ENCODE peak calls at places on chromosomes 11 and 22, in four cellular contexts. P is tibial nerve, M is stomach, I is breast epithelium. X is an unnamed sample. For H3K4me1, the result is how much of the 10 kb centered on the place peaks cover.

GRCh38 chr11:73228268-73229134 is 10.4 kb downstream of the P2RY2 start:
- DNase-seq in P (no peak), M (no peak), I (peak), X (no peak)

GRCh38 chr11:33899383-33900037 is 7.6 kb upstream of the LMO2 start:
- DNase-seq in I (peak), M (peak), P (peak), X (no peak)

GRCh38 chr22:19212302-19212870 is 33.9 kb upstream of the SLC25A1 start:
- DNase-seq in P (no peak), M (no peak), I (no peak), X (no peak)

GRCh38 chr11:78889698-78890097 is 315.0 kb upstream of the NARS2 start:
- DNase-seq in I (no peak), P (no peak), M (no peak), X (no peak)

GRCh38 chr11:78350101-78350645 is 67.4 kb downstream of the GAB2 start:
- DNase-seq in M (no peak), P (no peak), I (no peak), X (no peak)

GRCh38 chr11:3132271-3132781 is 32.8 kb downstream of the OSBPL5 start:
- DNase-seq in M (no peak), I (no peak), P (no peak), X (peak)

GRCh38 chr11:71420455-71421241 is 27.5 kb downstream of the DHCR7 start:
- DNase-seq in M (peak), P (no peak), I (no peak), X (no peak)

GRCh38 chr11:23455291-23455864 is 595.1 kb upstream of the CCDC179 start:
- DNase-seq in M (no peak), I (no peak), P (no peak), X (no peak)

GRCh38 chr22:41482319-41482935 is 13.5 kb downstream of the ACO2 start:
- DNase-seq in M (no peak), I (no peak), P (no peak), X (no peak)

GRCh38 chr11:76623884-76624419 is 46.6 kb downstream of the LRRC32 start:
- DNase-seq in P (no peak), M (no peak), I (no peak), X (no peak)

GRCh38 chr11:66126064-66126463 is 56.0 kb downstream of the PACS1 start:
- DNase-seq in I (no peak), P (no peak), M (no peak), X (no peak)

GRCh38 chr11:44904261-44905080 is 46.2 kb downstream of the TP53I11 start:
- DNase-seq in M (no peak), P (no peak), I (no peak), X (no peak)

GRCh38 chr22:38802671-38803121 is 8.8 kb upstream of the DNAL4 start:
- DNase-seq in I (peak), M (peak), P (peak), X (no peak)

GRCh38 chr11:63996512-63996911 is 10.3 kb downstream of the OTUB1 start:
- DNase-seq in I (no peak), P (no peak), M (no peak), X (no peak)

GRCh38 chr11:8832571-8833260 is 78.3 kb upstream of the AKIP1 start:
- DNase-seq in P (no peak), I (no peak), M (peak), X (no peak)

GRCh38 chr22:23294221-23294620 is 113.9 kb downstream of the BCR start:
- DNase-seq in M (no peak), I (no peak), P (no peak), X (no peak)

GRCh38 chr22:21025266-21025665 is 7.1 kb downstream of the SLC7A4 start:
- DNase-seq in I (no peak), M (no peak), P (no peak), X (no peak)

GRCh38 chr11:10856689-10857603 is 907 bp downstream of the ZBED5 start:
- DNase-seq in M (peak), P (peak), I (no peak), X (no peak)

GRCh38 chr11:108635106-108635505 is 29.8 kb upstream of the DDX10 start:
- DNase-seq in M (no peak), P (no peak), I (no peak), X (no peak)

GRCh38 chr11:1531418-1531817 is 40.7 kb downstream of the DUSP8 start:
- DNase-seq in P (no peak), I (no peak), M (no peak), X (no peak)

DNA sequence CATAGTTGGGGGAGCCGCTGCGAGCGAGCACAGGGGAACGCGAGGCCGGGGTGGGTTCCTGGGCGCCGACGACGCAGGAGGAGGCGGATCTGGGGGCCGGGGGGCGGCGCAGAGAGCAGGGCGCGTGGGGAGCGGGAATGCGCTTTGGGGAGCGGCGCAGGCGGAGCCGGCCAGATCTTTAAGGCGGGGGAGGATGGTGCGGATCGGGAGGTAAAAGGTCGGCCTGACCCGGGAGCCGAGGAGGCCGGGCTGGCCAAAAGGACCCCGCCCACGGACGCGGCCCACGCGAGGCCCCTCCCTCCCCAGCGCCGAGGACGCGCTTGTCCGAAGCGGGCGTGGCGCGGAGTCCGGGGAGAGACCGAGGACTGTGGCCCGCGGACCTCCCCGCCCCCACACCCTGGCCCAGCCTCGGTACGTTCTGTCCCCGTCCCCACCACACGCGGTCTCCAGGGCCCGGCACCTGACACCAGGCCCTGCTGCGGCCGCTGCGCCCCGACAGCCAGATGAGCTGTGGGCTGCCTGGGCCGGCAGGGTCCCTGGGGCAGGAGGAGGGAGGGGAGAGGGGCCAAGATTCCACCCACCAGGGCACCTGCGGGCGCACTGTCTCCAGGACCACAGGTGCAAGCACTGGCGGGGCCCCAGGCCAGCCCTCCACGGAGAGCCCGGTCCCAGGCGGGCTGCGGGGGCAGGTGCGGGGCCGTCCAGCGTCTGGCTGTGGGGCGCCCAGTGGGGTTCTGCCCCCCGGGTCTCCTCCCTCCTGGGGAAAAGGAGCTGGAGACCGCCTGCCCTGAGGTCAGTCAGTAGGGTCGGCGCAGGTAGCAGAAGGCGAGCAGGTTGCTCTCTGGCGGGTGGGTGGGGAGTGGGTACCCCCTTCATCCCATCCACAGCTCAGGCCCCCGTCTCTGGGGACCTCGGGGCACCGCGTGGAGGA is 10.9 kb downstream of the PIM3 start:
- DNase-seq in P (peak), M (peak), I (peak), X (peak)
- TF ChIP-seq POLR2A in P (peak), M (no peak), I (no peak), X (no peak)

GRCh38 chr11:14149683-14150082 is 187.2 kb downstream of the SPON1 start:
- DNase-seq in I (no peak), M (no peak), P (no peak), X (no peak)

GRCh38 chr11:14144905-14145304 is 182.4 kb downstream of the SPON1 start:
- DNase-seq in M (no peak), P (no peak), I (no peak), X (no peak)

GRCh38 chr11:14148653-14149273 is 186.2 kb downstream of the SPON1 start:
- DNase-seq in P (no peak), I (no peak), M (no peak), X (no peak)

GRCh38 chr11:14150878-14151277 is 188.4 kb downstream of the SPON1 start:
- DNase-seq in I (no peak), M (no peak), P (no peak), X (no peak)
- H3K4me3 ChIP-seq in I (no peak), M (no peak), P (no peak), X (no peak)

GRCh38 chr22:37326726-37327125 is 44.4 kb downstream of the CYTH4 start:
- DNase-seq in M (peak), I (no peak), P (no peak), X (no peak)
- H3K4me1 ChIP-seq in M (under half), I (under half), P (under half), X (under half)

GRCh38 chr22:17875156-17875555 is 100.9 kb upstream of the BID start:
- DNase-seq in P (no peak), M (no peak), I (no peak), X (no peak)
- TF ChIP-seq POLR2A in P (no peak), M (no peak), I (no peak), X (no peak)

GRCh38 chr11:99066609-99067008 is 45.9 kb downstream of the CNTN5 start:
- DNase-seq in M (no peak), I (no peak), P (no peak), X (no peak)

GRCh38 chr11:99068832-99069231 is 48.1 kb downstream of the CNTN5 start:
- DNase-seq in P (no peak), M (no peak), I (no peak), X (no peak)

DNA sequence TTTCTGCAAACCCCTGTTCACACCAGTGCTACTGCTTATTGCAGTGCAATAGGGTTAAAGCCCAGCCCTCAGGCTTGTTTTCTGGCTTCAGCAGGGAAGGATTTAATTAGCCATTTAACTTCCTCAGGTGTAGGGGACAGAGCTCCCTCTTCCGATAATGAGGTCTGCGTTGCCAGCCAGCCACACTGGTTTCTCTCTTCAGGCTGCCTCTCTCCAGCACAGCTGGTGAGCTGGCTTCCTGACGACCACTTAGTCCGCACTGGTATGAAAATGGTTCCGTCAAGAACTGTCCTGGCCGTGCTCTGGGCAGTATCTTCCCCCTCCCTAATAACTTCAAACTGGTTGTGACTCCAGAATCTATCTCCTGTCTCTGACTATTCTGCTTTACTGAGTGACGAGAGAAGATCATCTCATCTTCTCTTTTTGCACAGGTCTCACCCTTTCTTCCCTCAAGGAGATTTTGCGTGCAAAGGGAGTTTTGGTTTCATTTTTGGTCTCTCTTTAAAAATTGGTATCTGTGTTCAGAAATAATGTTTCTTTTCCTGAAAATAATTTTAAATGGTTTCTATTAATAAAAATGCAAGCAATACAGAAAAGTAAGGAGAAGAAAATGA is 49.2 kb downstream of the CNTN5 start:
- DNase-seq in I (no peak), P (no peak), M (no peak), X (no peak)
- H3K4me3 ChIP-seq in I (peak), P (peak), M (peak), X (peak)

X was measured in spleen.